ENCODE peak calls at places on chromosomes 16 and 17, in seven cellular contexts. P, D, J, U, E, T and L are unnamed samples. For H3K36me3, the result is how much of the 10 kb centered on the place peaks cover.

GRCh38 chr16:26701243-26701886 is 365.4 kb upstream of the C16orf82 start:
- DNase-seq in D (no peak), P (no peak), T (peak), U (no peak), E (no peak), J (no peak), L (no peak)

GRCh38 chr16:56357291-56357764 is 68.0 kb downstream of the AMFR start:
- DNase-seq in D (no peak), E (peak), U (peak), T (peak), J (no peak), P (peak), L (no peak)

GRCh38 chr16:31073073-31073822 is 792 bp downstream of the ZNF668 start:
- DNase-seq in P (peak), E (peak), J (peak), D (peak), U (peak), T (peak), L (peak)

GRCh38 chr17:27295945-27296344 is 2.0 kb downstream of the WSB1 start:
- DNase-seq in U (no peak), J (no peak), P (no peak), E (no peak), D (no peak), T (no peak), L (no peak)

GRCh38 chr17:12536472-12536871 is 129.2 kb upstream of the MYOCD start:
- DNase-seq in T (no peak), E (no peak), P (peak), D (no peak), J (no peak), U (no peak), L (no peak)

GRCh38 chr16:74462361-74462760 is 41.1 kb upstream of the CLEC18B start:
- DNase-seq in J (no peak), D (no peak), P (peak), T (no peak), E (no peak), U (no peak), L (no peak)

GRCh38 chr16:70659953-70660671 is 13.8 kb downstream of the IL34 start:
- DNase-seq in J (no peak), U (no peak), T (no peak), E (no peak), D (no peak), P (no peak), L (no peak)

GRCh38 chr16:78259883-78260282 is 160.4 kb downstream of the WWOX start:
- DNase-seq in U (no peak), D (no peak), T (no peak), E (peak), J (no peak), P (no peak), L (no peak)

GRCh38 chr17:17565471-17566365 is 25.8 kb downstream of the PEMT start:
- DNase-seq in U (no peak), J (no peak), P (no peak), T (no peak), D (no peak), E (no peak), L (no peak)

GRCh38 chr17:41404024-41404651 is 6.7 kb upstream of the KRT31 start:
- DNase-seq in J (no peak), P (peak), U (no peak), T (no peak), E (peak), D (no peak), L (no peak)

GRCh38 chr17:8822401-8823035 is 23.4 kb upstream of the MFSD6L start:
- DNase-seq in P (no peak), T (no peak), J (no peak), D (no peak), E (peak), U (no peak), L (no peak)

GRCh38 chr17:3695129-3695722 is 729 bp downstream of the P2RX5 start:
- DNase-seq in U (peak), T (peak), D (peak), E (peak), P (no peak), J (no peak), L (no peak)

GRCh38 chr17:79530361-79531105 is 80.3 kb downstream of the RBFOX3 start:
- DNase-seq in J (no peak), D (no peak), E (no peak), U (no peak), P (no peak), T (no peak), L (no peak)

GRCh38 chr17:75996665-75997590 is 3.7 kb upstream of the CDK3 start:
- DNase-seq in T (no peak), J (peak), E (peak), D (no peak), P (peak), U (peak), L (no peak)

GRCh38 chr16:75065149-75065807 is 51.3 kb downstream of the LDHD start:
- DNase-seq in J (no peak), U (peak), T (no peak), D (no peak), P (no peak), E (no peak), L (no peak)

GRCh38 chr17:41061969-41062368 is 2.1 kb upstream of the KRTAP2-3 start:
- DNase-seq in T (no peak), E (no peak), D (no peak), P (peak), U (no peak), J (no peak), L (no peak)

GRCh38 chr17:68161644-68162428 is 86.0 kb upstream of the AMZ2 start:
- DNase-seq in E (peak), D (no peak), J (no peak), U (no peak), P (no peak), T (no peak), L (no peak)

GRCh38 chr16:31400191-31400590 is 7.1 kb downstream of the ITGAD start:
- DNase-seq in P (no peak), T (no peak), J (no peak), D (no peak), U (no peak), E (no peak), L (no peak)

GRCh38 chr17:79294459-79295071 is 219.9 kb downstream of the ENGASE start:
- DNase-seq in U (peak), P (peak), J (peak), D (no peak), E (peak), T (peak), L (no peak)

GRCh38 chr16:78659216-78659615 is 559.8 kb downstream of the WWOX start:
- DNase-seq in E (no peak), J (no peak), U (no peak), P (no peak), D (no peak), T (no peak), L (no peak)

GRCh38 chr17:1244606-1245012 is 25.6 kb upstream of the BHLHA9 start:
- DNase-seq in P (peak), U (no peak), T (no peak), E (no peak), D (no peak), J (no peak), L (no peak)

GRCh38 chr17:55751720-55752250 is 934 bp downstream of the PCTP start:
- DNase-seq in P (no peak), T (no peak), E (peak), J (no peak), U (no peak), D (no peak), L (no peak)

GRCh38 chr16:74811911-74812310 is 37.3 kb upstream of the FA2H start:
- DNase-seq in U (no peak), T (no peak), D (no peak), E (no peak), P (no peak), J (no peak), L (no peak)

GRCh38 chr16:83205896-83206295 is 579.1 kb downstream of the CDH13 start:
- DNase-seq in T (no peak), E (no peak), J (no peak), U (no peak), D (no peak), P (peak), L (no peak)

GRCh38 chr17:81164464-81165245 is 652 bp upstream of the PVALEF start:
- DNase-seq in J (no peak), P (no peak), U (no peak), D (peak), E (peak), T (no peak), L (no peak)

GRCh38 chr16:50666658-50667496 is 14.2 kb downstream of the SNX20 start:
- DNase-seq in T (no peak), E (peak), D (no peak), U (no peak), P (no peak), J (no peak), L (no peak)

GRCh38 chr17:34178047-34178446 is 77.0 kb upstream of the CCL2 start:
- DNase-seq in J (no peak), T (no peak), P (peak), U (no peak), E (peak), D (no peak), L (no peak)

GRCh38 chr16:66926171-66926570 is 836 bp upstream of the RRAD start:
- DNase-seq in T (no peak), E (no peak), P (no peak), U (no peak), D (peak), J (no peak), L (no peak)
- H3K27ac ChIP-seq in T (no peak), E (no peak), P (peak), U (peak), D (peak), J (no peak), L (peak)

DNA sequence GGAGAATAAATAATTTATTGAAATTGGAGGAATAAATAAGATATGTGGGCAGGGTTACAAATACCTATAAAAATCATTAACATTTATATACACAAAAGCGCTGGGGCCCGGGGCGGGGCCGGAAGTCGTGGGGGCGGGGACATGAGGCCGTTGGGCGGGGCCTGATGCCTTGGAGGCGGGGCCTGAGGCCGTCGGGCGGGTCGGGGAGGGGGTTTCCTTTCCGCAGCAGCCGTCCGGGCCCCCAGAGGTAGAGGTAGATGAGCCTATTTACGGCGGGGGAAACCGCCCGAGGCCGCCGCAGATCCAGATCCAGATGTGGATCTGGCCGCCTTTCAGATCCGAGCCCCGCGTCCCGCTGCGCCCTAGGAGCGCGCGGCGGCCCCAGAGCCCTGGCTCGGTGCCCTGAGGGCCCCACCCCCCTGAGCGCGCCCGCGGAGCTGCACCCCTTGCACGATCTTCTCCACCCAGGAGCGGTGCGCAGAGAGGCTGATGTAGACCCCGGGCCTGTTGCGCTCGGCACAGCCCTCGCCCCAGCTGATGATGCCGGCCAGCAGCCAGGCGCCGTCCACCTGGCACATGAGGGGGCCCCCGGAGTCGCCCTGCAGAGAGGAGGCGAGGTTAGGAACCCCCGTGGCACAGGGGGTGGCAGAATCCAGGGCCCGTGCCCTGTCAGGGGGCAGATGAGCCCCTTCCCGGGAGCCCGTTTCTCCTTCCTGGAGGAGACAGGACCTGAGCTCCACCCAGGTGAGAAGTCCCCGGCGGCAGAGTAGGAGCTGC is 5.1 kb downstream of the PRSS22 start:
- DNase-seq in T (no peak), P (no peak), D (no peak), U (no peak), E (peak), J (no peak), L (no peak)
- H3K4me3 ChIP-seq in T (no peak), P (no peak), D (no peak), U (no peak), E (no peak), J (no peak), L (no peak)

DNA sequence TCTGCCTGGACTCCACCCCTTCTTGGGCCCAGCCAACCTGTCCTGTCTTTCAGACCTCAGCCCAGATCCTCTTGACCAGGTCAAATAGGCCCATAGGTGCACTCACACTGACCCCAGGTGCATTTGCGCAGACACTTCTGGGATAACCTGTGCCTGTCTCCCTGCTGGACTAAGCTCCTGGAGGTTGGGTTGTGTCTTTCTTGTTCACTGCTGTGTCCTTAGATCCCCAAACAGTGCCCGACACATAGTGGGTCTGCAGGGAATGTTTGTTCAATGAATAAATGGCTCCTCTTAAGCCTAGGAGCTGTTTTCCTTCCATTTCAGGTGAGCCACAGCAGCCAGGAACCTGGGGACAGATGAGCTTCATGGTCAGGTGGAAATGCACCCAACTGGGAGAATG is 48.9 kb downstream of the NLRP1 start:
- DNase-seq in P (no peak), J (no peak), U (no peak), D (no peak), T (no peak), E (no peak), L (no peak)
- H3K36me3 ChIP-seq in P (under half), J (half or more), U (under half), D (under half), T (under half), E (under half), L (half or more)

GRCh38 chr16:4316732-4317461 is 1.0 kb downstream of the GLIS2 start:
- DNase-seq in D (no peak), E (no peak), U (peak), P (no peak), T (no peak), J (no peak), L (no peak)
- H3K27ac ChIP-seq in D (peak), E (no peak), U (peak), P (peak), T (no peak), J (no peak), L (peak)

GRCh38 chr16:4798456-4798855 is 3.3 kb downstream of the SMIM22 start:
- DNase-seq in E (no peak), J (no peak), P (no peak), D (no peak), T (no peak), U (no peak), L (no peak)

GRCh38 chr16:4801962-4802658 is at the start of gene ROGDI:
- DNase-seq in T (peak), E (peak), D (peak), U (peak), J (peak), P (peak), L (peak)

GRCh38 chr16:4801051-4801961 is 1.1 kb downstream of the ROGDI start:
- DNase-seq in E (peak), U (peak), P (no peak), T (no peak), J (no peak), D (no peak), L (no peak)

GRCh38 chr16:4799171-4799855 is 3.1 kb downstream of the ROGDI start:
- DNase-seq in P (no peak), E (no peak), J (no peak), T (no peak), U (no peak), D (no peak), L (no peak)

DNA sequence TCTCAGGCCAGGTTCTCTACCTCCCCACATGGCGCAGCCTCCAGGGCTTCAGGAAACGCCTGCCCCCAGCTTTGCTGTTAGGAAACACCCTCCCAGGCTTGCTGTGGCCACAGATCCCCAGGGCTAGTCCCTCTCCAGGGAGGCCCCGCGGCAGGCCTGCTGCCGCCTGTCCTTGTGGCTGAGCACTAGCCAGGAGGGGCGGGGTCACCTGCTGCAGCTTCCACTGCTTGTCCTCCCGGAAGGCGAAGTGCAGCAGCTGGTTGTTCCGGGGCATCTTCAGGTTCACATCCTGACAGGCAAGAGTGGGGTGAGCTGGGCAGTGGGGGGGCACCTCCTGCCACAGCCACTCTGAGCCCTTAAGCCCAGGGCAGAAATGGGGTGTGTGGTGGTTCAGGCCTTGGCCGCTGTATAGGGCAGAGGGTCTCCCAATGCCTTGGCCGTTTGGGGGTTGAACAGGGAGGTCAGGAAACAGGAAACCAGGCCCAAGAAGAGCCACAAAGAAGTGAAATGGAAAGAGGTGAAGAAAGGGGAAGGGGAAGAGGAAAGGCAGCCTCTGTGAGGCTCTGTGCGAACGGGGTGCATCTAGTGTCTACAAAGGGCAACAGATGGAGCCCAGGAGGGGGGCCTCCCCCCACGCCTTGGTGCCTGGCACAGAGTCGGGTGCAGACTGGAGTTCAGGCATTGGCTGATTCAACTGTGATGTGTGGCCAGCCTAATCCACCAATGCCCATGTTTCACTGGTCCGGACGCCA is 2.0 kb downstream of the ROGDI start:
- DNase-seq in P (no peak), T (no peak), J (no peak), E (no peak), U (peak), D (peak), L (no peak)
- H3K4me3 ChIP-seq in P (no peak), T (no peak), J (no peak), E (peak), U (no peak), D (peak), L (no peak)

GRCh38 chr17:61402073-61402541 is 2.5 kb downstream of the TBX2 start:
- DNase-seq in D (no peak), J (no peak), U (no peak), E (peak), T (no peak), P (no peak), L (no peak)
- H3K36me3 ChIP-seq in D (under half), J (under half), U (under half), E (under half), T (under half), P (half or more), L (under half)

DNA sequence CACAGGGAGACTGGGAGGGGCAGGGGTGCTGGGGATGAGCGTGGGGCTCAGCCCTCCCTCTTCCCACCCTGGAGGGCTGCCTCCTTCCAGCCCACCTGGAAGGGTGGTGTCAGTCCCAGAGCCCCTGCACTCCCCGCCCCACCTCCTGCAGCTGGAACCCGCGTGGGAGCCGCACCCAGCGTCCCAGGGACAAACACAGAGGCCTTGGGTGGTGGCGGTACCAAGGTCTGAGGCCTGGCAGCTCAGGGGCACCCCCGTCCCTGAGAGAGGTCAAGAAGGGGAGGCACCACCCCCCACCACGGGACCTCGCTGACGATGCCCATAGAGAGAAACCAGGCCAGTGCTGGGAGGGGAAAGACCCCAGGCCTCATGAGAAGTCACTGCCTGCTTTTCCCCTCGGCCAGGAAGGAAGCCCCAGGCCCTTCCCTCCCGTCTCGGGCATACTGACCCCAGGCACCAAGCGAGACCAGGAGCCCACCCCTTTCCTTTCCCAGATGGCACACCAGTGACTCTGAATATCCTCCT is 4.1 kb downstream of the HS3ST6 start:
- DNase-seq in E (no peak), T (no peak), U (peak), D (no peak), J (no peak), P (no peak), L (no peak)
- H3K27ac ChIP-seq in E (no peak), T (no peak), U (peak), D (no peak), J (no peak), P (no peak), L (no peak)

DNA sequence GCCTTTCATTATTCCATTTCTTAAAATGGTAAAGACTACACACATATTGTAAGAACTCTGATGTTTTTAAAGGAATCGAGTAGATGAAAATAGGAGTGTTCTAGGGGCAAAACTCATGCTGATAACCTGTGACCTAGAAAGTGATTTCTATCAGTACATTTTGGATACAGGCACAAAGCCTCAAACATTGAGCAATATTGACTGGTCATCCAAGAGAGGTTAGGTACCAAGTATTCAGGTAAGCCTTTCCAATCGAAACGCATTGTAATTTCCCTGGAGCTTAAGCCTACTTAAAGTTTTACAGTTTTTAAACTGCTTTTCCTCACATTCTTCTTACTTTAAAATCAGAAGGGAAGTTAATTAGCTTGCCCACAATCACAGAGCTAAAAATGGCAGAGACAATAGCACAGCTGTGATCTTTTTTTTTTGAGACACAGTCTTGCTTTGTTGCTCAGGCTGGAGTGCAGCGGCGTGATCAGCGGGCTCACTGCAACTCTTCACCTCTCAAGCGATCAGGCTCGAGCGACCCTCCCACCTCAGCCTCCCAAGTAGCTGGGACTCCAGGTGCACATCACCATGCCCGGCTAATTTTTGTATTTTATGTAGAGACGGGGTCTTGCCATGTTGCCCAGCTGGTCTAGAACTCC is 3.3 kb downstream of the GOT2 start:
- DNase-seq in U (no peak), J (no peak), P (no peak), E (no peak), T (peak), D (no peak), L (no peak)
- H3K4me3 ChIP-seq in U (no peak), J (no peak), P (no peak), E (no peak), T (peak), D (no peak), L (no peak)

DNA sequence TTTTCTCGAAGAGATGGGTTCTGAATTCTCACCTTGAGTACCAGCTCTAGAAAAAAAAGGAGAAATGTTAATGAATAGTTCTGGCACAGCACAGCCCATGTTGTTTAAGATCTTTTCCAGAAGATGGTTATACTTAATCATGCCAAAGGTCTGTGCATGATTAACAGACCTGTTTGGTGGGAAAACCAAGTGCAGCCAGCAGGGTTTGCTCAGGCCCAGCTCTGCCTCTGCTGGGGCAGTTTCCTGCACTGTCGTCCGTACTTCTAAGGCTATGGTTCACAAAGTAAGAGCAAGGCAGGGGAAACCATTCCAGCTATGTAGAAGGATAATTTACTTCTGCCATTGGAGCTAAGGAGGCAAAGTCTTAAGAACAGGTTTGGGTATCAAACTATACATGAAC is 10.6 kb downstream of the ANKRD40 start:
- DNase-seq in P (no peak), J (no peak), E (no peak), D (no peak), U (no peak), T (no peak), L (no peak)
- H3K36me3 ChIP-seq in P (under half), J (half or more), E (half or more), D (half or more), U (under half), T (half or more), L (under half)